ENCODE peak calls at places on chromosomes 3 and 15, in five cellular contexts. K is dorsolateral prefrontal cortex; C is cardiac muscle cell; A is CD8-positive, alpha-beta T cell; F is transverse colon. U is an unnamed sample.

GRCh38 chr15:75097939-75098338 is 74.5 kb downstream of the PPCDC start:
- DNase-seq in F (no peak), A (no peak), C (no peak), K (no peak), U (no peak)

GRCh38 chr15:63288342-63288741 is 10.9 kb downstream of the APH1B start:
- DNase-seq in F (no peak), A (no peak), K (no peak), C (no peak), U (no peak)

GRCh38 chr3:19934098-19934566 is at the start of gene EFHB:
- DNase-seq in K (no peak), F (peak), C (peak), A (no peak), U (no peak)

GRCh38 chr3:104180906-104181305 is 1185.8 kb upstream of the ALCAM start:
- DNase-seq in K (no peak), F (no peak), C (no peak), A (no peak), U (no peak)

GRCh38 chr3:154132777-154133375 is 11.7 kb downstream of the ARHGEF26 start:
- DNase-seq in A (no peak), K (no peak), C (no peak), F (no peak), U (no peak)

GRCh38 chr3:16828815-16829214 is 55.9 kb upstream of the PLCL2 start:
- DNase-seq in C (peak), A (peak), K (no peak), F (peak), U (no peak)

GRCh38 chr3:143035466-143036214 is 34.3 kb downstream of the U2SURP start:
- DNase-seq in A (no peak), C (no peak), F (no peak), K (no peak), U (no peak)

GRCh38 chr15:42035362-42035761 is 14.5 kb upstream of the PLA2G4E start:
- DNase-seq in F (peak), C (no peak), A (no peak), K (no peak), U (no peak)

GRCh38 chr3:43223670-43224364 is 62.5 kb upstream of the SNRK start:
- DNase-seq in K (no peak), C (no peak), A (no peak), F (no peak), U (no peak)

GRCh38 chr3:159858650-159859049 is 130.0 kb upstream of the IL12A start:
- DNase-seq in F (no peak), A (no peak), K (no peak), C (no peak), U (no peak)

GRCh38 chr3:195068045-195068444 is 202.9 kb downstream of the XXYLT1 start:
- DNase-seq in F (no peak), C (no peak), A (no peak), K (no peak), U (no peak)

GRCh38 chr15:59048897-59049296 is 56.0 kb upstream of the CCNB2 start:
- DNase-seq in A (no peak), F (no peak), K (no peak), C (no peak), U (no peak)

GRCh38 chr3:195762611-195763247 is 42.0 kb downstream of the MUC20 start:
- DNase-seq in A (no peak), F (no peak), K (no peak), C (no peak), U (peak)

GRCh38 chr3:186990282-186990681 is 60.0 kb downstream of the ST6GAL1 start:
- DNase-seq in C (no peak), F (no peak), A (no peak), K (no peak), U (no peak)

GRCh38 chr3:31871939-31872507 is 109.0 kb downstream of the OSBPL10 start:
- DNase-seq in A (no peak), K (no peak), F (no peak), C (no peak), U (no peak)

GRCh38 chr15:89114974-89115373 is 26.7 kb downstream of the ABHD2 start:
- DNase-seq in A (no peak), F (no peak), K (no peak), C (peak), U (no peak)

GRCh38 chr3:37096972-37097371 is 77.4 kb downstream of the LRRFIP2 start:
- DNase-seq in K (no peak), A (no peak), C (no peak), F (no peak), U (no peak)

GRCh38 chr3:38720465-38720864 is 71.0 kb upstream of the SCN5A start:
- DNase-seq in A (no peak), C (no peak), F (no peak), K (no peak), U (no peak)

GRCh38 chr3:175020101-175020500 is 161.0 kb downstream of the NAALADL2 start:
- DNase-seq in F (no peak), K (no peak), A (no peak), C (no peak), U (no peak)

GRCh38 chr3:122918576-122919290 is 108.8 kb downstream of the SEMA5B start:
- DNase-seq in F (no peak), K (no peak), A (no peak), C (peak), U (no peak)

GRCh38 chr3:2465842-2466241 is 367.2 kb downstream of the CNTN4 start:
- DNase-seq in F (no peak), C (peak), K (no peak), A (no peak), U (no peak)

GRCh38 chr3:37639922-37640321 is 221.8 kb upstream of the CTDSPL start:
- DNase-seq in F (no peak), C (no peak), K (no peak), A (no peak), U (no peak)

GRCh38 chr3:16311960-16312451 is 47.0 kb downstream of the OXNAD1 start:
- DNase-seq in A (peak), C (no peak), F (peak), K (no peak), U (no peak)

GRCh38 chr3:63876260-63876659 is 12.6 kb downstream of the ATXN7 start:
- DNase-seq in F (no peak), K (no peak), A (no peak), C (no peak), U (no peak)

GRCh38 chr3:162602619-162603018 is 1106.0 kb downstream of the OTOL1 start:
- DNase-seq in F (no peak), C (no peak), A (no peak), K (no peak), U (no peak)

GRCh38 chr3:19074257-19074938 is 73.9 kb upstream of the KCNH8 start:
- DNase-seq in A (no peak), K (no peak), F (no peak), C (no peak), U (no peak)

DNA sequence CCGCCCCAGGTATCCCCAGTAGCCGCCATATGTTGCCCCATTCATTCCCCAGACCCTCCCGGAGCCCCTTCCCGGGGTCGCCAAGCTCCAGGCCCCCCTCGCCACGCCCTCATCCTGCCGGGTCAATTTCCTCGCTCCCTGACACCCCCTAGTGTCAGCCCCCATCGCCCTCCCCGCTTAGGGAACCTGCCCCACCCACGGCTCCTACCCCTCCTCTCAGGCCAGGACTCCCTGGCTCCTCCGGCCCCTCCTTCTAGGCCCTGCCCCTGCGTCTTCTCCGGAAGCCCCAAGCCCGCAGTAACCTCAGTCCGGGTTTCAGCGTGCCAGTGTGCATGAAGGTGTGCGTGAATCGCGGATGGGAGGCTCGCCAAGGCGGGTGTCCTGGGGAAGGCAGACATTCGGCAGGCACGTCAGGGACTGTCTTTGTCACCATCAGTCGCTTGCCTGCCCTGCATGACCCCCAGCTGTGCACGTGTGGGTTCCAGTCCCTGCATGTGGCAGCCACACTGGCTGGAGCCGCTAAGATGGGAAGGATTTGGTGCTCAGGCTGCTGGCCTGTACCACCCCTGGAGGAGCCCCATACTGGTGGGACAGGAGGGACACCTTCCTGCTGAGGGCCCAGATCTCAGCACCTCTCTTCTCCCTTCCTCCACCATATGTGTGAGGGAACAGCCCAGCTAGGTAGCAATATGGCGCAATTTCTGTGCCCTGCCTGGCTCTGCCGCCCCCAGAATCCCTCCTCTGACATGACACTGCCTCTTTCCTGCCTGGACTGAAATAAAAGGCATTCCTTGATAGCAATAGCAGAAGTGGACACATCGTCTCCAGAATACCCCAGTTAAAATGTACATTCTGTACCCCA is 704 bp downstream of the DISP2 start:
- DNase-seq in A (peak), F (peak), K (no peak), C (peak), U (no peak)
- TF ChIP-seq CTCF in A (no peak), F (peak), K (no peak), C (no peak), U (peak)

GRCh38 chr15:81018197-81018596 is 17.5 kb downstream of the TLNRD1 start:
- DNase-seq in C (no peak), F (no peak), A (no peak), K (no peak), U (no peak)
- TF ChIP-seq CTCF in C (no peak), F (no peak), A (no peak), K (no peak), U (no peak)

GRCh38 chr3:72280876-72281275 is 495.9 kb upstream of the PROK2 start:
- DNase-seq in F (no peak), C (no peak), A (no peak), K (no peak), U (no peak)
- TF ChIP-seq CTCF in F (no peak), C (no peak), A (no peak), K (no peak), U (no peak)

DNA sequence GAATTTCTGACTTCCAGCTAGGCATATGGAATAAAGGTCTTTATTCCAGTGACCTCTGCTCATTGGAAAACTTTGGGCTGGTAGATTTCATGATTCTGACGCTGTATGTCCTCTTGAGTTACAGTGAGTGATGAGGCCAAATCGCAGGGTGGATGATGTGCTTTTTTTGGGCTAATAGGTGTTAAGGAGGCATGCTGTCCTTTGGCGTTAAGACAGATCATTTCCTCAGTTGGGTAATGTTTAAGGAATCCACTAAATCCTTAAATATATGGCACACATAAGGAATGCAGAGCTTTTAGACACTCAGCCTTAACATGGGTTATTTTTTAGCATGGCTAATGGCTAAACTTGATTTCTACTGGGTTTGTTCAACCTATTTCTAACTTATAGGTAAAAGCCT is 87.9 kb downstream of the LPP start:
- DNase-seq in C (no peak), F (no peak), K (no peak), A (no peak), U (no peak)
- TF ChIP-seq CTCF in C (no peak), F (no peak), K (no peak), A (no peak), U (no peak)

DNA sequence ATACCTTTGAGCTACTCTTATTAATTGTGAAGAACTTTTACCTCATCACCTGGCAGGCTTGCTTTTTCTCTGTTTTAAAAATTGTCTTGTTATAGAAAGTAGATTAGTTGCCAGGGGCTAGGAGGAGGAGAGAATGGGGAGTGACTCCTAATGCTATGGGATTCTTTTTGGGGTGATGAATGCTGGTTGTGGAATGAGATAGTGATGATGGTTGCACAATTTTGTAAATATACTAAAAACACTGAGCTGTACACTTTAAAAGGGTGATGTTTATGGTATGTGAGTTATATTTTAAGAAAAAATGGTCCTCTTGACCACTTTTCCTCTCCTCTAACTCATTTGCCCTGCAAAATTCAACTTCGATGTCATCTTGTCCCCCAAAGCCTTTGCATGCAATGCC is 31.8 kb upstream of the LRIG1 start:
- DNase-seq in K (no peak), C (no peak), A (no peak), F (no peak), U (no peak)
- TF ChIP-seq CTCF in K (no peak), C (no peak), A (no peak), F (no peak), U (no peak)

GRCh38 chr3:179068779-179069530 is 2.7 kb downstream of the ZMAT3 start:
- DNase-seq in C (peak), K (no peak), F (peak), A (peak), U (no peak)
- TF ChIP-seq CTCF in C (peak), K (no peak), F (peak), A (peak), U (peak)

U was measured in D721Med.